ENCODE peak calls at places on chromosomes 5 and 9, in five cellular contexts. One of them, this sample, is unnamed.
A peak's percentile ranks its signal among the peaks of the same experiment; 100 is the strongest.

GRCh38 chr5:95712347-95712958 is 18.7 kb upstream of the RHOBTB3 start:
- DNase-seq in aorta: no peak
- DNase-seq in spleen: no peak
- DNase-seq in mammary epithelial cell: peak; percentile 91
- DNase-seq in heart left ventricle: no peak
- DNase-seq in this sample: peak; percentile 95

GRCh38 chr9:129803679-129804065 is 688 bp downstream of the TOR1B start:
- DNase-seq in mammary epithelial cell: peak; percentile 21
- DNase-seq in aorta: no peak
- DNase-seq in spleen: no peak
- DNase-seq in heart left ventricle: no peak
- DNase-seq in this sample: no peak

GRCh38 chr9:20524776-20525175 is 97.5 kb downstream of the MLLT3 start:
- DNase-seq in mammary epithelial cell: no peak
- DNase-seq in aorta: no peak
- DNase-seq in spleen: no peak
- DNase-seq in heart left ventricle: no peak
- DNase-seq in this sample: no peak

GRCh38 chr9:123263227-123263626 is 5.2 kb downstream of the STRBP start:
- DNase-seq in heart left ventricle: no peak
- DNase-seq in spleen: no peak
- DNase-seq in aorta: no peak
- DNase-seq in mammary epithelial cell: no peak
- DNase-seq in this sample: no peak

GRCh38 chr5:168342151-168342825 is 50.8 kb downstream of the WWC1 start:
- DNase-seq in spleen: peak; percentile 1
- DNase-seq in heart left ventricle: no peak
- DNase-seq in mammary epithelial cell: peak; percentile 21
- DNase-seq in aorta: no peak
- DNase-seq in this sample: no peak

GRCh38 chr9:15936316-15936869 is 383.6 kb downstream of the CCDC171 start:
- DNase-seq in mammary epithelial cell: no peak
- DNase-seq in heart left ventricle: peak; percentile 41
- DNase-seq in aorta: peak; percentile 40
- DNase-seq in spleen: no peak
- DNase-seq in this sample: no peak

GRCh38 chr5:6446626-6447309 is 1.9 kb upstream of the UBE2QL1 start:
- DNase-seq in spleen: no peak
- DNase-seq in aorta: no peak
- DNase-seq in heart left ventricle: no peak
- DNase-seq in mammary epithelial cell: no peak
- DNase-seq in this sample: no peak

GRCh38 chr5:173808079-173808808 is 79.9 kb upstream of the CPEB4 start:
- DNase-seq in mammary epithelial cell: no peak
- DNase-seq in spleen: no peak
- DNase-seq in heart left ventricle: no peak
- DNase-seq in aorta: no peak
- DNase-seq in this sample: no peak

GRCh38 chr9:135100241-135101067 is 13.0 kb downstream of the OLFM1 start:
- DNase-seq in spleen: no peak
- DNase-seq in heart left ventricle: no peak
- DNase-seq in aorta: no peak
- DNase-seq in mammary epithelial cell: no peak
- DNase-seq in this sample: no peak

GRCh38 chr9:125376261-125377226 is 114.9 kb downstream of the GAPVD1 start:
- DNase-seq in spleen: no peak
- DNase-seq in heart left ventricle: no peak
- DNase-seq in mammary epithelial cell: no peak
- DNase-seq in aorta: no peak
- DNase-seq in this sample: no peak

GRCh38 chr5:151476054-151476453 is 28.7 kb downstream of the SLC36A1 start:
- DNase-seq in heart left ventricle: no peak
- DNase-seq in aorta: no peak
- DNase-seq in spleen: no peak
- DNase-seq in mammary epithelial cell: no peak
- DNase-seq in this sample: no peak

GRCh38 chr9:70683841-70684240 is 269.4 kb upstream of the KLF9 start:
- DNase-seq in aorta: no peak
- DNase-seq in mammary epithelial cell: no peak
- DNase-seq in heart left ventricle: no peak
- DNase-seq in spleen: no peak
- DNase-seq in this sample: no peak

GRCh38 chr5:179243333-179243732 is 101.9 kb downstream of the ADAMTS2 start:
- DNase-seq in aorta: no peak
- DNase-seq in mammary epithelial cell: no peak
- DNase-seq in spleen: no peak
- DNase-seq in heart left ventricle: no peak
- DNase-seq in this sample: no peak

GRCh38 chr5:120615967-120616645 is 152.0 kb downstream of the PRR16 start:
- DNase-seq in mammary epithelial cell: peak; percentile 79
- DNase-seq in heart left ventricle: no peak
- DNase-seq in aorta: no peak
- DNase-seq in spleen: no peak
- DNase-seq in this sample: no peak

GRCh38 chr5:65141487-65141886 is 340.2 kb downstream of the ADAMTS6 start:
- DNase-seq in mammary epithelial cell: no peak
- DNase-seq in spleen: no peak
- DNase-seq in aorta: no peak
- DNase-seq in heart left ventricle: no peak
- DNase-seq in this sample: no peak

GRCh38 chr9:121701736-121702261 is 50.4 kb downstream of the DAB2IP start:
- DNase-seq in mammary epithelial cell: no peak
- DNase-seq in spleen: no peak
- DNase-seq in heart left ventricle: no peak
- DNase-seq in aorta: no peak
- DNase-seq in this sample: no peak

GRCh38 chr5:112005533-112005926 is 248.5 kb upstream of the NREP start:
- DNase-seq in spleen: no peak
- DNase-seq in mammary epithelial cell: no peak
- DNase-seq in aorta: no peak
- DNase-seq in heart left ventricle: no peak
- DNase-seq in this sample: no peak

GRCh38 chr9:87640385-87640795 is 85.5 kb upstream of the CTSL start:
- DNase-seq in mammary epithelial cell: no peak
- DNase-seq in aorta: no peak
- DNase-seq in spleen: no peak
- DNase-seq in heart left ventricle: no peak
- DNase-seq in this sample: no peak

GRCh38 chr5:54820346-54820745 is 165.0 kb downstream of the ESM1 start:
- DNase-seq in mammary epithelial cell: no peak
- DNase-seq in spleen: no peak
- DNase-seq in heart left ventricle: no peak
- DNase-seq in aorta: no peak
- DNase-seq in this sample: no peak

GRCh38 chr9:84822589-84823233 is 153.2 kb downstream of the NTRK2 start:
- DNase-seq in heart left ventricle: no peak
- DNase-seq in mammary epithelial cell: no peak
- DNase-seq in aorta: no peak
- DNase-seq in spleen: no peak
- DNase-seq in this sample: no peak
- H3K4me3 ChIP-seq in heart left ventricle: no peak overlapping the region
- H3K4me3 ChIP-seq in mammary epithelial cell: no peak overlapping the region
- H3K4me3 ChIP-seq in aorta: no peak overlapping the region
- H3K4me3 ChIP-seq in spleen: no peak overlapping the region
- H3K4me3 ChIP-seq in this sample: no peak overlapping the region

GRCh38 chr5:115450741-115451140 is 93.8 kb downstream of the FEM1C start:
- DNase-seq in aorta: no peak
- DNase-seq in spleen: no peak
- DNase-seq in heart left ventricle: no peak
- DNase-seq in mammary epithelial cell: peak; percentile 63
- DNase-seq in this sample: no peak
- H3K27ac ChIP-seq in aorta: no peak overlapping the region
- H3K27ac ChIP-seq in spleen: no peak overlapping the region
- H3K27ac ChIP-seq in heart left ventricle: no peak overlapping the region
- H3K27ac ChIP-seq in mammary epithelial cell: no peak overlapping the region
- H3K27ac ChIP-seq in this sample: no peak overlapping the region

GRCh38 chr9:71762900-71763653 is 5.2 kb downstream of the CEMIP2 start:
- DNase-seq in aorta: no peak
- DNase-seq in mammary epithelial cell: peak; percentile 68
- DNase-seq in heart left ventricle: no peak
- DNase-seq in spleen: no peak
- DNase-seq in this sample: no peak

GRCh38 chr9:71764438-71764837 is 3.9 kb downstream of the CEMIP2 start:
- DNase-seq in mammary epithelial cell: no peak
- DNase-seq in aorta: no peak
- DNase-seq in heart left ventricle: no peak
- DNase-seq in spleen: no peak
- DNase-seq in this sample: no peak

GRCh38 chr9:71761938-71762353 is 6.4 kb downstream of the CEMIP2 start:
- DNase-seq in mammary epithelial cell: no peak
- DNase-seq in spleen: no peak
- DNase-seq in aorta: no peak
- DNase-seq in heart left ventricle: no peak
- DNase-seq in this sample: no peak

GRCh38 chr9:71765693-71766092 is 2.6 kb downstream of the CEMIP2 start:
- DNase-seq in spleen: no peak
- DNase-seq in mammary epithelial cell: peak; percentile 76
- DNase-seq in aorta: no peak
- DNase-seq in heart left ventricle: no peak
- DNase-seq in this sample: no peak

DNA sequence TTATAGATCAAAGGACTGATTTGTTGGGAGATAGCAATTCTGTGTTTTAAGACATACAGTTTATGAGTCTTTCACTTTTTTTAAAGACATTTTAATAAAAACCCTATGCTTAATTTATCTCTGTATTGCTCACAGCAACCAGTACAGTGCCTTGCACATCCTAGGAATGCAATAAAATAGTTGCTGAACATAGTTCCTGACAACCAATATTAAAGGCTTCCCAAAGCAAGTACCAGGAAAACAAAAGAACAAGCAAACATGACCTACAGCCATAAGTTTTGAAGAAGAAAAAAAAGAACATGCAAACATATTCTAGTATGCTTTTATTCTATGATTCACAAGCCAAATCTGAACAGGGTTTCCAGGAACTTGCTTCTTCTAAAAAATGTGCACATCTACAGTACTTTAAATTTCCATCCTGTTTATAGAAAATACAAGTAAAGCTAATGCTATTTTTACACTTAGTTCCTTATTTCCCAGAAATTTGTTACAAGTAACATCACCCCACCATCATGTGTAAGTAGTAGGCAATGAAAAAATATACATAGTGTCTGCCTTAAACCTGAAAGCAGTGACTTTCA is 4.5 kb downstream of the CEMIP2 start:
- DNase-seq in spleen: no peak
- DNase-seq in heart left ventricle: no peak
- DNase-seq in aorta: no peak
- DNase-seq in mammary epithelial cell: no peak
- DNase-seq in this sample: no peak
- H3K4me3 ChIP-seq in spleen: no peak overlapping the region
- H3K4me3 ChIP-seq in heart left ventricle: no peak overlapping the region
- H3K4me3 ChIP-seq in aorta: no peak overlapping the region
- H3K4me3 ChIP-seq in mammary epithelial cell: peak overlapping the region; percentile 31
- H3K4me3 ChIP-seq in this sample: no peak overlapping the region

DNA sequence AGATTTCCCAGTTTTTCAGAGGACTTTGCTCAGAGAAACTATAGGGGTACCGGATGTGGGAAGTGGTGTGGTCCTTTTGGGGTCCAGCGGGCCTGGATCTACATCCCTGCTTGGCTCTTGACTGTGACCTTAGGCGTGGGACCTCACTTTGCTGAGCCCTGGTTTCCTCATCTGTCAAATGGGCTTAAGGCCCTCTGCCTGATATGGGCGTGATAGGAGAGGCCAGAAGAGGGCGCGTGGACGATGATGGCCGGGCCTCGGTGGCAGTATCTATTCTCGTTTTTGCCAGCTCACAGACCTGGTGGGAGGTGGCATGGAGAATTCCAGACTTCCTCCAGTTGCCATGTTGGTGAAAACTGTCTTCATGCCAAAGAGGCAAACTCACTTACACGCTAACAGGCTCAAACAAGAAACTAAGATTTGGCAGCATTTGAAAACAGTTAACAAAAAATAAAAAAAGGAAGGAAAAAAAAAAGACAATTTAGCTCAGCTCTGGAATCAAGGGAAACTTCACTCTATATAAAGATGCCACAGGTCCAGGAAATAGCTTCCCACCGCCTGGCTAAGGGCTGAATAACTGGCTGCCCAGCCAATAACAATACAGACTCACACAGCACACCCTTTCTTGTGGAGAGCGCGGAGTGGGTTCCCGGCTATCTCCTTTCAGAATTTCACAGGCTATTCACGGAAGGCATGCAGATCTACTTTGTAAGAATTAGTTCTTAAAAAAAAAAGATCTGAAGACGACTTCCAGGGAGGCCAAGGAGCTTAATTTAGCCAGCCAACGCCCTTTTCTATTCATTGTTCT is 1.7 kb downstream of the SH3PXD2B start:
- DNase-seq in spleen: peak; percentile 13
- DNase-seq in heart left ventricle: no peak
- DNase-seq in mammary epithelial cell: peak; percentile 56
- DNase-seq in aorta: no peak
- DNase-seq in this sample: peak; percentile 50
- H3K27ac ChIP-seq in spleen: peak overlapping the region; percentile 17
- H3K27ac ChIP-seq in heart left ventricle: peak overlapping the region; percentile 41
- H3K27ac ChIP-seq in mammary epithelial cell: peak overlapping the region; percentile 62
- H3K27ac ChIP-seq in aorta: peak overlapping the region; percentile 89
- H3K27ac ChIP-seq in this sample: peak overlapping the region; percentile 66

GRCh38 chr5:78288246-78288645 is 6.3 kb downstream of the AP3B1 start:
- DNase-seq in spleen: no peak
- DNase-seq in aorta: no peak
- DNase-seq in mammary epithelial cell: no peak
- DNase-seq in heart left ventricle: no peak
- DNase-seq in this sample: no peak
- H3K4me3 ChIP-seq in spleen: no peak overlapping the region
- H3K4me3 ChIP-seq in aorta: no peak overlapping the region
- H3K4me3 ChIP-seq in mammary epithelial cell: no peak overlapping the region
- H3K4me3 ChIP-seq in heart left ventricle: no peak overlapping the region
- H3K4me3 ChIP-seq in this sample: no peak overlapping the region

GRCh38 chr5:157366741-157367684 is 93.0 kb upstream of the NIPAL4 start:
- DNase-seq in heart left ventricle: no peak
- DNase-seq in aorta: peak; percentile 61
- DNase-seq in spleen: no peak
- DNase-seq in mammary epithelial cell: no peak
- DNase-seq in this sample: no peak

GRCh38 chr5:157369507-157369906 is 90.5 kb upstream of the NIPAL4 start:
- DNase-seq in heart left ventricle: no peak
- DNase-seq in spleen: no peak
- DNase-seq in mammary epithelial cell: no peak
- DNase-seq in aorta: no peak
- DNase-seq in this sample: no peak

GRCh38 chr5:157370967-157371366 is 89.0 kb upstream of the NIPAL4 start:
- DNase-seq in heart left ventricle: no peak
- DNase-seq in spleen: no peak
- DNase-seq in mammary epithelial cell: no peak
- DNase-seq in aorta: no peak
- DNase-seq in this sample: no peak

GRCh38 chr5:157372472-157372822 is 87.6 kb upstream of the NIPAL4 start:
- DNase-seq in mammary epithelial cell: no peak
- DNase-seq in heart left ventricle: no peak
- DNase-seq in aorta: no peak
- DNase-seq in spleen: no peak
- DNase-seq in this sample: no peak

GRCh38 chr5:157371655-157372471 is 88.2 kb upstream of the NIPAL4 start:
- DNase-seq in aorta: no peak
- DNase-seq in spleen: no peak
- DNase-seq in mammary epithelial cell: no peak
- DNase-seq in heart left ventricle: no peak
- DNase-seq in this sample: no peak
- H3K27ac ChIP-seq in aorta: no peak overlapping the region
- H3K27ac ChIP-seq in spleen: no peak overlapping the region
- H3K27ac ChIP-seq in mammary epithelial cell: no peak overlapping the region
- H3K27ac ChIP-seq in heart left ventricle: no peak overlapping the region
- H3K27ac ChIP-seq in this sample: peak overlapping the region; percentile 0